ENCODE peak calls at places on chromosomes 11 and 22, in nine cellular contexts. One of them, this sample, is unnamed. For H3K4me1, the result is how much of the 10 kb centered on the place peaks cover.

GRCh38 chr11:41920374-41920773 is 460.9 kb upstream of the LRRC4C start:
- DNase-seq in aorta: no peak
- DNase-seq in tibial nerve: no peak
- DNase-seq in A673: no peak
- DNase-seq in suprapubic skin: no peak
- DNase-seq in A549: no peak
- DNase-seq in HCT116: no peak
- DNase-seq in heart left ventricle: no peak
- DNase-seq in CD8-positive, alpha-beta memory T cell: no peak
- DNase-seq in this sample: no peak

GRCh38 chr11:119889728-119890280 is 160.8 kb upstream of the NECTIN1 start:
- DNase-seq in aorta: no peak
- DNase-seq in tibial nerve: no peak
- DNase-seq in A673: no peak
- DNase-seq in suprapubic skin: no peak
- DNase-seq in A549: no peak
- DNase-seq in HCT116: no peak
- DNase-seq in heart left ventricle: no peak
- DNase-seq in CD8-positive, alpha-beta memory T cell: no peak
- DNase-seq in this sample: no peak

GRCh38 chr22:24758164-24758799 is 16.2 kb downstream of the PIWIL3 start:
- DNase-seq in aorta: peak
- DNase-seq in tibial nerve: peak
- DNase-seq in A673: peak
- DNase-seq in suprapubic skin: no peak
- DNase-seq in A549: peak
- DNase-seq in HCT116: peak
- DNase-seq in heart left ventricle: peak
- DNase-seq in CD8-positive, alpha-beta memory T cell: peak
- DNase-seq in this sample: no peak

GRCh38 chr11:44561275-44561781 is 4.1 kb upstream of the CD82 start:
- DNase-seq in aorta: peak
- DNase-seq in tibial nerve: no peak
- DNase-seq in A673: no peak
- DNase-seq in suprapubic skin: no peak
- DNase-seq in A549: no peak
- DNase-seq in HCT116: no peak
- DNase-seq in heart left ventricle: no peak
- DNase-seq in CD8-positive, alpha-beta memory T cell: no peak
- DNase-seq in this sample: no peak

GRCh38 chr22:31323578-31324550 is 22.3 kb downstream of the PATZ1 start:
- DNase-seq in aorta: no peak
- DNase-seq in tibial nerve: no peak
- DNase-seq in A673: no peak
- DNase-seq in suprapubic skin: no peak
- DNase-seq in A549: no peak
- DNase-seq in HCT116: no peak
- DNase-seq in heart left ventricle: no peak
- DNase-seq in CD8-positive, alpha-beta memory T cell: no peak
- DNase-seq in this sample: no peak

GRCh38 chr11:19546325-19546724 is 166.3 kb upstream of the NAV2 start:
- DNase-seq in aorta: no peak
- DNase-seq in tibial nerve: no peak
- DNase-seq in A673: no peak
- DNase-seq in suprapubic skin: no peak
- DNase-seq in A549: no peak
- DNase-seq in HCT116: no peak
- DNase-seq in heart left ventricle: no peak
- DNase-seq in CD8-positive, alpha-beta memory T cell: no peak
- DNase-seq in this sample: no peak

GRCh38 chr22:17198188-17199130 is 20.8 kb downstream of the ADA2 start:
- DNase-seq in aorta: no peak
- DNase-seq in tibial nerve: no peak
- DNase-seq in A673: no peak
- DNase-seq in suprapubic skin: no peak
- DNase-seq in A549: no peak
- DNase-seq in HCT116: no peak
- DNase-seq in heart left ventricle: peak
- DNase-seq in CD8-positive, alpha-beta memory T cell: no peak
- DNase-seq in this sample: no peak

GRCh38 chr11:116887909-116888556 is 50.6 kb upstream of the APOA1 start:
- DNase-seq in aorta: no peak
- DNase-seq in tibial nerve: no peak
- DNase-seq in A673: no peak
- DNase-seq in suprapubic skin: no peak
- DNase-seq in A549: no peak
- DNase-seq in HCT116: no peak
- DNase-seq in heart left ventricle: no peak
- DNase-seq in CD8-positive, alpha-beta memory T cell: no peak
- DNase-seq in this sample: no peak

GRCh38 chr11:73380321-73380720 is 4.1 kb downstream of the RELT start:
- DNase-seq in aorta: no peak
- DNase-seq in tibial nerve: no peak
- DNase-seq in A673: no peak
- DNase-seq in suprapubic skin: no peak
- DNase-seq in A549: no peak
- DNase-seq in HCT116: no peak
- DNase-seq in heart left ventricle: no peak
- DNase-seq in CD8-positive, alpha-beta memory T cell: no peak
- DNase-seq in this sample: no peak

GRCh38 chr11:57230316-57230715 is 6.7 kb downstream of the APLNR start:
- DNase-seq in aorta: no peak
- DNase-seq in tibial nerve: no peak
- DNase-seq in A673: no peak
- DNase-seq in suprapubic skin: no peak
- DNase-seq in A549: no peak
- DNase-seq in HCT116: no peak
- DNase-seq in heart left ventricle: no peak
- DNase-seq in CD8-positive, alpha-beta memory T cell: no peak
- DNase-seq in this sample: no peak

GRCh38 chr11:64269380-64270234 is 14.9 kb downstream of the BAD start:
- DNase-seq in aorta: peak
- DNase-seq in tibial nerve: peak
- DNase-seq in A673: peak
- DNase-seq in suprapubic skin: peak
- DNase-seq in A549: peak
- DNase-seq in HCT116: peak
- DNase-seq in heart left ventricle: peak
- DNase-seq in CD8-positive, alpha-beta memory T cell: peak
- DNase-seq in this sample: peak

GRCh38 chr11:120173771-120174170 is 35.9 kb upstream of the TRIM29 start:
- DNase-seq in aorta: no peak
- DNase-seq in tibial nerve: no peak
- DNase-seq in A673: no peak
- DNase-seq in suprapubic skin: no peak
- DNase-seq in A549: no peak
- DNase-seq in HCT116: no peak
- DNase-seq in heart left ventricle: no peak
- DNase-seq in CD8-positive, alpha-beta memory T cell: no peak
- DNase-seq in this sample: no peak

GRCh38 chr11:17642370-17642769 is 77.0 kb upstream of the MYOD1 start:
- DNase-seq in aorta: no peak
- DNase-seq in tibial nerve: no peak
- DNase-seq in A673: no peak
- DNase-seq in suprapubic skin: no peak
- DNase-seq in A549: no peak
- DNase-seq in HCT116: no peak
- DNase-seq in heart left ventricle: no peak
- DNase-seq in CD8-positive, alpha-beta memory T cell: no peak
- DNase-seq in this sample: no peak

GRCh38 chr11:100208207-100208606 is 478.9 kb upstream of the ARHGAP42 start:
- DNase-seq in aorta: no peak
- DNase-seq in tibial nerve: no peak
- DNase-seq in A673: no peak
- DNase-seq in suprapubic skin: no peak
- DNase-seq in A549: no peak
- DNase-seq in HCT116: no peak
- DNase-seq in heart left ventricle: no peak
- DNase-seq in CD8-positive, alpha-beta memory T cell: no peak
- DNase-seq in this sample: no peak

GRCh38 chr11:128621491-128622136 is 34.3 kb upstream of the ETS1 start:
- DNase-seq in aorta: no peak
- DNase-seq in tibial nerve: no peak
- DNase-seq in A673: no peak
- DNase-seq in suprapubic skin: no peak
- DNase-seq in A549: no peak
- DNase-seq in HCT116: no peak
- DNase-seq in heart left ventricle: peak
- DNase-seq in CD8-positive, alpha-beta memory T cell: no peak
- DNase-seq in this sample: no peak

GRCh38 chr11:129249923-129250322 is 57.8 kb upstream of the ARHGAP32 start:
- DNase-seq in aorta: no peak
- DNase-seq in tibial nerve: no peak
- DNase-seq in A673: no peak
- DNase-seq in suprapubic skin: no peak
- DNase-seq in A549: no peak
- DNase-seq in HCT116: no peak
- DNase-seq in heart left ventricle: no peak
- DNase-seq in CD8-positive, alpha-beta memory T cell: no peak
- DNase-seq in this sample: no peak

GRCh38 chr11:111635706-111636045 is 33.4 kb downstream of the SIK2 start:
- DNase-seq in aorta: no peak
- DNase-seq in tibial nerve: no peak
- DNase-seq in A673: peak
- DNase-seq in suprapubic skin: no peak
- DNase-seq in A549: no peak
- DNase-seq in HCT116: no peak
- DNase-seq in heart left ventricle: peak
- DNase-seq in CD8-positive, alpha-beta memory T cell: no peak
- DNase-seq in this sample: no peak

GRCh38 chr11:117949062-117949461 is 19.9 kb upstream of the TMPRSS13 start:
- DNase-seq in aorta: no peak
- DNase-seq in tibial nerve: no peak
- DNase-seq in A673: no peak
- DNase-seq in suprapubic skin: no peak
- DNase-seq in A549: no peak
- DNase-seq in HCT116: no peak
- DNase-seq in heart left ventricle: no peak
- DNase-seq in CD8-positive, alpha-beta memory T cell: no peak
- DNase-seq in this sample: no peak
- H3K4me1 ChIP-seq in aorta: under half
- H3K4me1 ChIP-seq in tibial nerve: under half
- H3K4me1 ChIP-seq in A673: under half
- H3K4me1 ChIP-seq in suprapubic skin: under half
- H3K4me1 ChIP-seq in A549: under half
- H3K4me1 ChIP-seq in HCT116: under half
- H3K4me1 ChIP-seq in heart left ventricle: under half
- H3K4me1 ChIP-seq in CD8-positive, alpha-beta memory T cell: half or more
- H3K4me1 ChIP-seq in this sample: under half

GRCh38 chr11:66881436-66881835 is 24.6 kb downstream of the LRFN4 start:
- DNase-seq in aorta: no peak
- DNase-seq in tibial nerve: no peak
- DNase-seq in A673: no peak
- DNase-seq in suprapubic skin: no peak
- DNase-seq in A549: no peak
- DNase-seq in HCT116: no peak
- DNase-seq in heart left ventricle: no peak
- DNase-seq in CD8-positive, alpha-beta memory T cell: no peak
- DNase-seq in this sample: no peak

GRCh38 chr11:66878554-66878953 is 21.7 kb downstream of the LRFN4 start:
- DNase-seq in aorta: no peak
- DNase-seq in tibial nerve: no peak
- DNase-seq in A673: no peak
- DNase-seq in suprapubic skin: no peak
- DNase-seq in A549: no peak
- DNase-seq in HCT116: no peak
- DNase-seq in heart left ventricle: no peak
- DNase-seq in CD8-positive, alpha-beta memory T cell: no peak
- DNase-seq in this sample: no peak

GRCh38 chr11:66880484-66881211 is 23.8 kb downstream of the LRFN4 start:
- DNase-seq in aorta: no peak
- DNase-seq in tibial nerve: no peak
- DNase-seq in A673: peak
- DNase-seq in suprapubic skin: no peak
- DNase-seq in A549: no peak
- DNase-seq in HCT116: no peak
- DNase-seq in heart left ventricle: no peak
- DNase-seq in CD8-positive, alpha-beta memory T cell: no peak
- DNase-seq in this sample: no peak

GRCh38 chr11:66877585-66877984 is 20.7 kb downstream of the LRFN4 start:
- DNase-seq in aorta: no peak
- DNase-seq in tibial nerve: no peak
- DNase-seq in A673: no peak
- DNase-seq in suprapubic skin: no peak
- DNase-seq in A549: no peak
- DNase-seq in HCT116: no peak
- DNase-seq in heart left ventricle: no peak
- DNase-seq in CD8-positive, alpha-beta memory T cell: no peak
- DNase-seq in this sample: no peak

GRCh38 chr11:66879583-66879982 is 22.7 kb downstream of the LRFN4 start:
- DNase-seq in aorta: no peak
- DNase-seq in tibial nerve: no peak
- DNase-seq in A673: no peak
- DNase-seq in suprapubic skin: no peak
- DNase-seq in A549: no peak
- DNase-seq in HCT116: no peak
- DNase-seq in heart left ventricle: no peak
- DNase-seq in CD8-positive, alpha-beta memory T cell: no peak
- DNase-seq in this sample: no peak
- H3K27ac ChIP-seq in aorta: no peak
- H3K27ac ChIP-seq in tibial nerve: no peak
- H3K27ac ChIP-seq in A673: no peak
- H3K27ac ChIP-seq in suprapubic skin: no peak
- H3K27ac ChIP-seq in A549: no peak
- H3K27ac ChIP-seq in HCT116: no peak
- H3K27ac ChIP-seq in heart left ventricle: no peak
- H3K27ac ChIP-seq in CD8-positive, alpha-beta memory T cell: no peak
- H3K27ac ChIP-seq in this sample: no peak

GRCh38 chr22:47928626-47929025 is 1166.2 kb downstream of the TBC1D22A start:
- DNase-seq in aorta: no peak
- DNase-seq in tibial nerve: no peak
- DNase-seq in A673: no peak
- DNase-seq in suprapubic skin: no peak
- DNase-seq in A549: no peak
- DNase-seq in HCT116: no peak
- DNase-seq in heart left ventricle: no peak
- DNase-seq in CD8-positive, alpha-beta memory T cell: no peak
- DNase-seq in this sample: peak
- H3K4me1 ChIP-seq in aorta: under half
- H3K4me1 ChIP-seq in tibial nerve: under half
- H3K4me1 ChIP-seq in A673: under half
- H3K4me1 ChIP-seq in suprapubic skin: under half
- H3K4me1 ChIP-seq in A549: under half
- H3K4me1 ChIP-seq in HCT116: under half
- H3K4me1 ChIP-seq in heart left ventricle: under half
- H3K4me1 ChIP-seq in CD8-positive, alpha-beta memory T cell: under half
- H3K4me1 ChIP-seq in this sample: under half

DNA sequence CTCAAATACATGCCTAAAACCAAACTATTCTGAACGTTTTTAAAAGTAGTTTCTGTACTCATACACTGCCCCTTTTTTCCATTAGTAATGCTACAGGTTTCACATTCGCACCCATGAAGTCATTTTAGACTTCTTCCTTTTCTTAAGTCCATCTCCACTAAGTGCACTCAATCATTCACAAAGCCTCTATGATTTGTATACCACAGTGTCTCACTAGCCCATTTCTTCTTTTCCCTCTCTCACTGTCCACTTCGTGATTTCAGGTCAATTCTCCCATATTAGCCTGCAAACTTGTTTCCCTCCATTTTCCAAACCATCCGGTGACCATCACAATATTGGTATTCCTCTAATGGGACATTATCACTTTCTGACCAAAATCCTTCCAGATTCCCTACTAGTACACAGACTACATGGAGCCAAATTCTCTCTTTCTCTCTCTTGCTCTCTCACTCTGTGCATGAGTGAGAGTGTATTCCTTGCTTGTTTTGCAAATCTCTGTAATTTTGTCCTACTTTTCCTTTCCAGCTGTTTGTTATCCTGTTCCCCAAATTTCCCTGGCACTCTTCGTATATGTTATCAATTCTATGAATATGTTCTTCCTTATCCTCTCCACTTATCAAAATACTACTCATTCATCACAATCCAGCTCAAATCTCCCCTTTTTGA is 3.4 kb upstream of the ZC3H12C start:
- DNase-seq in aorta: no peak
- DNase-seq in tibial nerve: no peak
- DNase-seq in A673: no peak
- DNase-seq in suprapubic skin: no peak
- DNase-seq in A549: no peak
- DNase-seq in HCT116: no peak
- DNase-seq in heart left ventricle: no peak
- DNase-seq in CD8-positive, alpha-beta memory T cell: no peak
- DNase-seq in this sample: no peak
- H3K27ac ChIP-seq in aorta: no peak
- H3K27ac ChIP-seq in tibial nerve: no peak
- H3K27ac ChIP-seq in A673: no peak
- H3K27ac ChIP-seq in suprapubic skin: no peak
- H3K27ac ChIP-seq in A549: no peak
- H3K27ac ChIP-seq in HCT116: no peak
- H3K27ac ChIP-seq in heart left ventricle: no peak
- H3K27ac ChIP-seq in CD8-positive, alpha-beta memory T cell: no peak
- H3K27ac ChIP-seq in this sample: no peak

This sample was measured in SJSA1.